ENCODE peak calls at places on chromosomes 12 and 14, in eight cellular contexts. One of them, this sample, is unnamed.

GRCh38 chr12:38137716-38138115 is 178.9 kb upstream of the ALG10B start:
- DNase-seq in colonic mucosa: no peak
- DNase-seq in mesendoderm: no peak
- DNase-seq in upper lobe of right lung: no peak
- DNase-seq in HL-60: no peak
- DNase-seq in CD8-positive, alpha-beta memory T cell: no peak
- DNase-seq in brain microvascular endothelial cell: no peak
- DNase-seq in fibroblast of the aortic adventitia: no peak
- DNase-seq in this sample: no peak

GRCh38 chr12:40752011-40752410 is 59.8 kb downstream of the CNTN1 start:
- DNase-seq in brain microvascular endothelial cell: no peak
- DNase-seq in colonic mucosa: no peak
- DNase-seq in HL-60: no peak
- DNase-seq in mesendoderm: no peak
- DNase-seq in upper lobe of right lung: no peak
- DNase-seq in CD8-positive, alpha-beta memory T cell: no peak
- DNase-seq in fibroblast of the aortic adventitia: no peak
- DNase-seq in this sample: peak; percentile 37

GRCh38 chr14:50882932-50883826 is 11.3 kb downstream of the ABHD12B start:
- DNase-seq in HL-60: no peak
- DNase-seq in upper lobe of right lung: no peak
- DNase-seq in fibroblast of the aortic adventitia: no peak
- DNase-seq in CD8-positive, alpha-beta memory T cell: no peak
- DNase-seq in mesendoderm: no peak
- DNase-seq in colonic mucosa: peak; percentile 47
- DNase-seq in brain microvascular endothelial cell: no peak
- DNase-seq in this sample: no peak

GRCh38 chr12:75774309-75775052 is 257.1 kb downstream of the PHLDA1 start:
- DNase-seq in fibroblast of the aortic adventitia: peak; percentile 72
- DNase-seq in upper lobe of right lung: no peak
- DNase-seq in mesendoderm: no peak
- DNase-seq in colonic mucosa: no peak
- DNase-seq in brain microvascular endothelial cell: no peak
- DNase-seq in CD8-positive, alpha-beta memory T cell: no peak
- DNase-seq in HL-60: no peak
- DNase-seq in this sample: peak; percentile 43

GRCh38 chr12:89756638-89757321 is 48.1 kb upstream of the ATP2B1 start:
- DNase-seq in brain microvascular endothelial cell: peak; percentile 94
- DNase-seq in fibroblast of the aortic adventitia: peak; percentile 99
- DNase-seq in HL-60: peak; percentile 98
- DNase-seq in upper lobe of right lung: no peak
- DNase-seq in CD8-positive, alpha-beta memory T cell: no peak
- DNase-seq in colonic mucosa: peak; percentile 18
- DNase-seq in mesendoderm: peak; percentile 33
- DNase-seq in this sample: peak; percentile 82

GRCh38 chr14:106185837-106186233 is 659.5 kb downstream of the TMEM121 start:
- DNase-seq in fibroblast of the aortic adventitia: no peak
- DNase-seq in upper lobe of right lung: no peak
- DNase-seq in HL-60: no peak
- DNase-seq in brain microvascular endothelial cell: no peak
- DNase-seq in mesendoderm: no peak
- DNase-seq in colonic mucosa: peak; percentile 32
- DNase-seq in CD8-positive, alpha-beta memory T cell: peak; percentile 67
- DNase-seq in this sample: no peak

GRCh38 chr12:31876568-31877424 is 82.4 kb upstream of the RESF1 start:
- DNase-seq in brain microvascular endothelial cell: no peak
- DNase-seq in upper lobe of right lung: no peak
- DNase-seq in colonic mucosa: no peak
- DNase-seq in CD8-positive, alpha-beta memory T cell: no peak
- DNase-seq in fibroblast of the aortic adventitia: no peak
- DNase-seq in mesendoderm: peak; percentile 58
- DNase-seq in HL-60: no peak
- DNase-seq in this sample: no peak

GRCh38 chr14:61184117-61184516 is 97.0 kb downstream of the TMEM30B start:
- DNase-seq in mesendoderm: no peak
- DNase-seq in colonic mucosa: no peak
- DNase-seq in brain microvascular endothelial cell: peak; percentile 72
- DNase-seq in upper lobe of right lung: no peak
- DNase-seq in fibroblast of the aortic adventitia: peak; percentile 89
- DNase-seq in CD8-positive, alpha-beta memory T cell: no peak
- DNase-seq in HL-60: no peak
- DNase-seq in this sample: no peak

GRCh38 chr12:82687020-82687951 is 580 bp downstream of the TMTC2 start:
- DNase-seq in fibroblast of the aortic adventitia: peak; percentile 33
- DNase-seq in brain microvascular endothelial cell: peak; percentile 34
- DNase-seq in colonic mucosa: peak; percentile 85
- DNase-seq in CD8-positive, alpha-beta memory T cell: peak; percentile 54
- DNase-seq in mesendoderm: peak; percentile 82
- DNase-seq in upper lobe of right lung: peak; percentile 78
- DNase-seq in HL-60: no peak
- DNase-seq in this sample: no peak

GRCh38 chr14:24172261-24172860 is 481 bp downstream of the REC8 start:
- DNase-seq in CD8-positive, alpha-beta memory T cell: no peak
- DNase-seq in colonic mucosa: no peak
- DNase-seq in HL-60: no peak
- DNase-seq in upper lobe of right lung: no peak
- DNase-seq in fibroblast of the aortic adventitia: no peak
- DNase-seq in brain microvascular endothelial cell: no peak
- DNase-seq in mesendoderm: no peak
- DNase-seq in this sample: no peak

GRCh38 chr14:24167527-24168114 is 4.3 kb upstream of the REC8 start:
- DNase-seq in brain microvascular endothelial cell: no peak
- DNase-seq in CD8-positive, alpha-beta memory T cell: no peak
- DNase-seq in fibroblast of the aortic adventitia: peak; percentile 16
- DNase-seq in upper lobe of right lung: no peak
- DNase-seq in colonic mucosa: no peak
- DNase-seq in mesendoderm: no peak
- DNase-seq in HL-60: no peak
- DNase-seq in this sample: no peak

GRCh38 chr14:24172871-24173281 is 996 bp downstream of the REC8 start:
- DNase-seq in brain microvascular endothelial cell: no peak
- DNase-seq in mesendoderm: no peak
- DNase-seq in colonic mucosa: no peak
- DNase-seq in HL-60: no peak
- DNase-seq in fibroblast of the aortic adventitia: no peak
- DNase-seq in upper lobe of right lung: no peak
- DNase-seq in CD8-positive, alpha-beta memory T cell: no peak
- DNase-seq in this sample: no peak

GRCh38 chr14:24176599-24176998 is 4.7 kb downstream of the REC8 start:
- DNase-seq in fibroblast of the aortic adventitia: no peak
- DNase-seq in colonic mucosa: no peak
- DNase-seq in CD8-positive, alpha-beta memory T cell: no peak
- DNase-seq in upper lobe of right lung: no peak
- DNase-seq in mesendoderm: no peak
- DNase-seq in brain microvascular endothelial cell: no peak
- DNase-seq in HL-60: no peak
- DNase-seq in this sample: no peak

DNA sequence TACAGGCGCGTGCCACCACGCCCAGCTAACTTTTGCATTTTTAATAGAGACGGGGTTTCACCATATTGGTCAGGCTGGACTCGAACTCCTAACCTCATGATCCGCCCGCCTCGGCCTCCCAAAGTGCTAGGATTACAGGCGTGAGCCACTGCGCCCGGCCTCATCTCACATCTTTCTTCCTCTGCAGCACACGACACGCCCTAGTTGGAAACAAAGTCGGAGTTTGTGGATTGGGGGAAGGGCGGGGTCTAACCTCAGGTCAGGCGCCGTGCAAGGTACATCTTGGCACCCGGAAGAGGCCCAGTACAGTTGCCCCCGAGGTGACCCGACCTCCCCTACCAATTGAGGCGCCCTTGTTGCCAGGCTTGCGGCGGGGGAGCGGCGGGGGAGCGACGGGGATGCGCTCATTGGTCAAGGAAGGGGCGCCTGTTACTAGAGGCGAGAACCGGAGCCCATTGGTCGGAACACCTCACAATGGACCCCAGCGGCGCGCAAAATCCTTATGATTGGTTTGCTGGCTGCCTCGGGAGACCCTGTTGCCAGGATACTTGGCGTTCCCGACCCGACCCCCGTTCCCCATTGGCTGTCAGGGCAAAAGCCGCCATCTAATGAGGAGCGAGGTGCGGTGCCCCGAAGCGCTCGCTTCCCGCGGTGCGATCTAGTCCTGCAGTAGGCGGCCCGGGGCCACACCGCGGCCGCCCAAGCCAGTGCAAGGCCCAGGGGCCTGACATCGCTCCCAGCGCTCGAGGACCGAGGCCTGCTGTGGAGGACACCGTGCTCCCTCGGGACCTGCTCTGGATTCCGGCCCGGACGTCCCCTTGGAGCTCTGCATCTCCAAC is at the start of gene REC8:
- DNase-seq in fibroblast of the aortic adventitia: no peak
- DNase-seq in mesendoderm: peak; percentile 99
- DNase-seq in brain microvascular endothelial cell: peak; percentile 71
- DNase-seq in upper lobe of right lung: peak; percentile 85
- DNase-seq in CD8-positive, alpha-beta memory T cell: peak; percentile 85
- DNase-seq in colonic mucosa: peak; percentile 64
- DNase-seq in HL-60: no peak
- DNase-seq in this sample: peak; percentile 99
- H3K4me3 ChIP-seq in fibroblast of the aortic adventitia: no peak within 1 kb of the TSS
- H3K4me3 ChIP-seq in mesendoderm: peak within 1 kb of the TSS; percentile 57
- H3K4me3 ChIP-seq in brain microvascular endothelial cell: peak within 1 kb of the TSS; percentile 64
- H3K4me3 ChIP-seq in upper lobe of right lung: peak within 1 kb of the TSS; percentile 37
- H3K4me3 ChIP-seq in CD8-positive, alpha-beta memory T cell: peak within 1 kb of the TSS; percentile 48
- H3K4me3 ChIP-seq in colonic mucosa: peak within 1 kb of the TSS; percentile 25
- H3K4me3 ChIP-seq in HL-60: no peak within 1 kb of the TSS
- H3K4me3 ChIP-seq in this sample: peak within 1 kb of the TSS; percentile 96

DNA sequence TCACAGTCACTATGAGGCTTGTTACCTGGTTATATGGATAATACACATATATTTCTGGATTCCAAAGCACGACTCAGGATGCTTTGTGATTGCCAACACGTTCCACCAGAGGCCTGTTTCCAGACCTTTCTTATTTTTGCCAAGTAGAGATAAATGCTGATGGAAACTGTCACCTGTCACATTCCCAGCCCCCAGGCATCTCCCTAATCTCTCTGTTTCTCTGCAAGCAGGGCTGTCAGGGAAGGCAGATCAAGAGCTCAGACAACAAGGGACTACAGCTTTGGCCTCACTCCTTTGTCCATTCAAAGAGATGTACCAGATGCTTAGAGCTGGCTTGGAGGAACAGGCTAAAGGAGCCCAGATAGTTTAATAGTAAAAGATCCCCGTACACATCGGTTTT is 21.8 kb upstream of the DDHD1 start:
- DNase-seq in CD8-positive, alpha-beta memory T cell: no peak
- DNase-seq in colonic mucosa: no peak
- DNase-seq in HL-60: no peak
- DNase-seq in upper lobe of right lung: no peak
- DNase-seq in mesendoderm: peak; percentile 61
- DNase-seq in brain microvascular endothelial cell: no peak
- DNase-seq in fibroblast of the aortic adventitia: no peak
- DNase-seq in this sample: no peak
- H3K4me3 ChIP-seq in CD8-positive, alpha-beta memory T cell: no peak overlapping the region
- H3K4me3 ChIP-seq in colonic mucosa: no peak overlapping the region
- H3K4me3 ChIP-seq in HL-60: no peak overlapping the region
- H3K4me3 ChIP-seq in upper lobe of right lung: no peak overlapping the region
- H3K4me3 ChIP-seq in mesendoderm: no peak overlapping the region
- H3K4me3 ChIP-seq in brain microvascular endothelial cell: no peak overlapping the region
- H3K4me3 ChIP-seq in fibroblast of the aortic adventitia: no peak overlapping the region
- H3K4me3 ChIP-seq in this sample: no peak overlapping the region

DNA sequence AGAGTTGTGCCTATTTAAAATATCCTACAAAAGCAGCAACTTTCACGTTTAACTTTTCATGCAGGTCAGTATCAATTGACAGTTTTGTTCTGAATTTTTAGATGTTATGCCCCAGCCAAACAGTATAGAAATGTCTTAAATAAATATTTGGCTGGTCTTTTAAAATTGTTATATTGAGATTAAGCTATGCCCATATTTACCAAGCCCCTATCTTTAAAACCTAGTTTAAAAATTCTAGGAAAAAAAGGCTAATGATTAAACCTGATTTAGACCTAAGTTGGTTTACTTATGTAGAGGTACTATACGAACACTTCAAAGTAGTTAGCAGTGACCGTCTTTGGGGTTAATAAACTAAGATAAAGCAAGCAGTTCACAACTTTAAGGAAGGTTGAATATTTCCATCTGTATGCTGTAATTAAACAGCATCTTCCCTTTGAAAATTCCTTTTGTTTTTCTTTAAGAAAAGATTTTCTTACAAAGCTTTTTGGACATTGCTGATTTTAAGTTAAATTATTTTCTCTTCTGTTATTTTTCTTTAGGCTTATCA is 7.3 kb downstream of the EID3 start:
- DNase-seq in upper lobe of right lung: no peak
- DNase-seq in mesendoderm: no peak
- DNase-seq in fibroblast of the aortic adventitia: no peak
- DNase-seq in colonic mucosa: no peak
- DNase-seq in CD8-positive, alpha-beta memory T cell: no peak
- DNase-seq in brain microvascular endothelial cell: no peak
- DNase-seq in HL-60: no peak
- DNase-seq in this sample: no peak
- H3K4me3 ChIP-seq in upper lobe of right lung: no peak overlapping the region
- H3K4me3 ChIP-seq in mesendoderm: no peak overlapping the region
- H3K4me3 ChIP-seq in fibroblast of the aortic adventitia: no peak overlapping the region
- H3K4me3 ChIP-seq in colonic mucosa: no peak overlapping the region
- H3K4me3 ChIP-seq in CD8-positive, alpha-beta memory T cell: no peak overlapping the region
- H3K4me3 ChIP-seq in brain microvascular endothelial cell: no peak overlapping the region
- H3K4me3 ChIP-seq in HL-60: no peak overlapping the region
- H3K4me3 ChIP-seq in this sample: no peak overlapping the region

GRCh38 chr14:38553586-38553985 is 297.7 kb upstream of the CLEC14A start:
- DNase-seq in mesendoderm: no peak
- DNase-seq in CD8-positive, alpha-beta memory T cell: no peak
- DNase-seq in brain microvascular endothelial cell: no peak
- DNase-seq in HL-60: no peak
- DNase-seq in colonic mucosa: no peak
- DNase-seq in upper lobe of right lung: no peak
- DNase-seq in fibroblast of the aortic adventitia: peak; percentile 47
- DNase-seq in this sample: peak; percentile 38
- H3K4me3 ChIP-seq in mesendoderm: no peak overlapping the region
- H3K4me3 ChIP-seq in CD8-positive, alpha-beta memory T cell: no peak overlapping the region
- H3K4me3 ChIP-seq in brain microvascular endothelial cell: no peak overlapping the region
- H3K4me3 ChIP-seq in HL-60: no peak overlapping the region
- H3K4me3 ChIP-seq in colonic mucosa: no peak overlapping the region
- H3K4me3 ChIP-seq in upper lobe of right lung: no peak overlapping the region
- H3K4me3 ChIP-seq in fibroblast of the aortic adventitia: no peak overlapping the region
- H3K4me3 ChIP-seq in this sample: no peak overlapping the region